ENCODE peak calls at places on chromosome 15, in four cellular contexts. F is K562, X is HepG2, Z is SK-N-SH. I is an unnamed sample.

GRCh38 chr15:42724276-42724675 is 12.7 kb downstream of the CDAN1 start:
- DNase-seq in F (no peak), X (no peak), Z (peak), I (no peak)

GRCh38 chr15:60070838-60071493 is 66.9 kb downstream of the FOXB1 start:
- DNase-seq in F (no peak), X (no peak), Z (no peak), I (no peak)

GRCh38 chr15:39172380-39173281 is 408.2 kb upstream of the THBS1 start:
- DNase-seq in F (no peak), X (peak), Z (no peak), I (no peak)

GRCh38 chr15:99015677-99016568 is 8.3 kb upstream of the PGPEP1L start:
- DNase-seq in F (no peak), X (no peak), Z (peak), I (peak)

GRCh38 chr15:78353093-78353492 is 12.9 kb downstream of the CRABP1 start:
- DNase-seq in F (peak), X (peak), Z (peak), I (no peak)

GRCh38 chr15:68114356-68114755 is 60.2 kb downstream of the PIAS1 start:
- DNase-seq in F (no peak), X (no peak), Z (no peak), I (no peak)

GRCh38 chr15:79849789-79850188 is 47.0 kb downstream of the MTHFS start:
- DNase-seq in F (peak), X (peak), Z (peak), I (peak)

GRCh38 chr15:43828061-43828657 is 1.4 kb downstream of the WDR76 start:
- DNase-seq in F (no peak), X (no peak), Z (peak), I (no peak)

GRCh38 chr15:67080118-67080899 is 14.9 kb downstream of the SMAD3 start:
- DNase-seq in F (no peak), X (no peak), Z (no peak), I (no peak)

GRCh38 chr15:88915354-88915753 is 2.2 kb upstream of the MFGE8 start:
- DNase-seq in F (no peak), X (no peak), Z (no peak), I (no peak)

GRCh38 chr15:67765706-67766105 is 59.6 kb upstream of the SKOR1 start:
- DNase-seq in F (no peak), X (no peak), Z (no peak), I (no peak)

DNA sequence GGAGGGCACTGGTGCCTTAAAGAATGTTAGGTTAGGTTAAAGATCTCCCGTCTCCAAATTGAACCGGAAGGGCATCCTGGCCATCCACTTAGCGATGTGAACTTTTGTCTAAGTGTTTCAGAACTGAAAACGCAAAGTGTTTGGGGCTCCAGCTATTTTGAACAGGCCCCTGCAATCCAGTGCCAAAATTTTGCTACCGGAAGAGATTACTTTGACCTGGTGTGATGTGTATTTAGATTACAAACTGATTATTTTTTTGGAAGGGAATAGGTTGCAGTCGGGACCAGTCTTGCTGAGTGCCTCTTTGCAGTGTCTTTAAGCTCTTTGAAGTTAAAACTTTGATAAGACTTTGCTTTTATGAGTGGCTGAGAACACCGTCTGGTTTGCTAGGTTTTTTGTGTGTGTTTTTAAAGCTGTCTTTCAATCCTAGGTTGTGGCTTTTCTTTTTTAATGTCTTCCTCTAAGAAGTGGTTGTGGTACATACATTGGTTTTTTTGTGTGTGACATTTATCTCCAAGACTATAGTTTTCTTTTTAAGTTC is 179.6 kb downstream of the OR4M2 start:
- DNase-seq in F (no peak), X (no peak), Z (no peak), I (no peak)
- TF ChIP-seq FOXJ3 in F (no peak), X (no peak), Z (no peak), I (no peak)

GRCh38 chr15:31367730-31368344 is 41.2 kb downstream of the KLF13 start:
- DNase-seq in F (no peak), X (no peak), Z (no peak), I (no peak)
- TF ChIP-seq FOXJ3 in F (no peak), X (no peak), Z (no peak), I (no peak)

DNA sequence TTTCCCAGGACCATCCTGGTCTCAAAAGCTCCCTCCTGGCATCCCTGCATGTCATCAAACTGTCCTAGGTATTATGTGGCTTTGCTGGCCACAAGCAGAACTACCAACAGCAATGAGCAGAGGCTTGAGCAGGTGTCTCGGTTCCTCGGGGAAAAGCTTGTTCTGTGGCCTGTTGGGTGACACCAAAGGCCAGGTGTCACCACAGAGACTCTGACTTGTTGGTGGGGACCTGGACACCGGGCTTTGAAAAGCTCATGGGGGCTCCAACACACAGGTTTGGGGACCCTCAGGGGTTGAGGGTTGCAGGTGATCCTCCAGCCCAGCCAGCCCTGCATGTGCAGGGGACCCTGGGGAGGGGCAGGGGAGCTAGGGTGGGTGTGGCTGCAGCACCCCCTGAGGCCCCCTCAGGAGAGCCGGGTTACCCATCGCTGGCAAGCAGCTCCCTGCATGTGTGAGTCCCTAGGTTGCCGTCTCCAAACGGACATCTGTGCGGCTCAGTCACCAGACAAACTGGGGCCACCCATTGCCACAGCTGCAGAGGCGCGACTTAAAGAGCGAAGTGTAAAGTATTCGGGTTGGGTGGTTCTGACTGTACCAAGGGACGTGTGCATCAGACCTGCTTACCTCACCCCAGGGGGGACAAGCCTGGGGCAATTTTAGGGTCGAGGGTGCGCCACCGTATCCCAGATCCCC is 140.1 kb downstream of the CHSY1 start:
- DNase-seq in F (no peak), X (no peak), Z (no peak), I (no peak)
- TF ChIP-seq FOXJ3 in F (no peak), X (no peak), Z (no peak), I (no peak)

DNA sequence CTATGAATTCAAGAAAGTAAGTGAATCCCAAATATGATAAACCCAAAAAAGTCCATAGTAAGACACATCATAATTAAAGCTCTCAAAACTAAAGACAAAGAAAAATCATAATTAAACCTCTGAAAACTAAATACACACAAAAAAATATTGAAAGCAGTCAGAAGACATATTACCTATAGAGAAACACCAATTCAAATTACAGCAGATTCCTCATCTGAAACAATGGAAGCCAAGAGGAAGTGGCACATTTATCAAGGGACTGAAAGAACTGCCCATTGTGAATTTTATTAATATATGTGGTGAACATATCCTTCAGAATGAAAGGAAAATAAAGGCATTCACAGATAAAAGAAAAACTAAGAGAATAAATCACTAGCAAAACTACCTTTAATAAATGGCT is 128.2 kb downstream of the SCAPER start:
- DNase-seq in F (no peak), X (no peak), Z (no peak), I (no peak)
- TF ChIP-seq FOXJ3 in F (no peak), X (no peak), Z (no peak), I (no peak)

GRCh38 chr15:92164327-92165000 is 229.2 kb upstream of the ST8SIA2 start:
- DNase-seq in F (no peak), X (peak), Z (no peak), I (no peak)
- TF ChIP-seq FOXJ3 in F (no peak), X (no peak), Z (no peak), I (no peak)

GRCh38 chr15:73075151-73075859 is 23.0 kb downstream of the NEO1 start:
- DNase-seq in F (no peak), X (no peak), Z (no peak), I (no peak)
- TF ChIP-seq FOXJ3 in F (no peak), X (no peak), Z (no peak), I (no peak)

I was measured in WTC11.